ENCODE peak calls at places on chromosomes 13 and 19, in nine cellular contexts. C, G, A, F, B, R, L, H and S are unnamed samples.

GRCh38 chr13:50467156-50467814 is 376.2 kb downstream of the DLEU7 start:
- DNase-seq in C (no peak), G (no peak), A (no peak), F (no peak), B (no peak), R (no peak), L (no peak), H (no peak), S (no peak)

GRCh38 chr13:90545070-90545840 is 802.2 kb upstream of the MIR17HG start:
- DNase-seq in C (no peak), G (no peak), A (no peak), F (peak; percentile 80), B (no peak), R (peak; percentile 16), L (no peak), H (no peak), S (no peak)

GRCh38 chr19:18170714-18171255 is 2.8 kb upstream of the IFI30 start:
- DNase-seq in C (no peak), G (no peak), A (no peak), F (no peak), B (no peak), R (no peak), L (no peak), H (peak; percentile 29), S (no peak)

GRCh38 chr19:11381535-11382369 is 2.4 kb downstream of the EPOR start:
- DNase-seq in C (peak; percentile 92), G (peak; percentile 90), A (peak; percentile 71), F (peak; percentile 91), B (peak; percentile 74), R (peak; percentile 98), L (peak; percentile 98), H (peak; percentile 92), S (no peak)

GRCh38 chr13:77820431-77821149 is 98.0 kb downstream of the EDNRB start:
- DNase-seq in C (no peak), G (no peak), A (no peak), F (peak; percentile 0), B (no peak), R (peak; percentile 18), L (no peak), H (no peak), S (no peak)

GRCh38 chr19:3766520-3766919 is 4.0 kb downstream of the MRPL54 start:
- DNase-seq in C (no peak), G (no peak), A (no peak), F (no peak), B (no peak), R (no peak), L (no peak), H (no peak), S (no peak)

GRCh38 chr13:38804536-38804935 is 117.7 kb downstream of the FREM2 start:
- DNase-seq in C (no peak), G (no peak), A (no peak), F (no peak), B (no peak), R (peak; percentile 34), L (no peak), H (no peak), S (peak; percentile 38)

GRCh38 chr19:49340069-49340864 is 5.1 kb downstream of the CD37 start:
- DNase-seq in C (no peak), G (no peak), A (peak; percentile 37), F (peak; percentile 67), B (no peak), R (no peak), L (peak; percentile 74), H (peak; percentile 98), S (no peak)

GRCh38 chr19:33332248-33332647 is 29.9 kb upstream of the CEBPA start:
- DNase-seq in C (no peak), G (no peak), A (no peak), F (no peak), B (no peak), R (no peak), L (no peak), H (no peak), S (no peak)

GRCh38 chr19:4695224-4695731 is 25.1 kb upstream of the MYDGF start:
- DNase-seq in C (no peak), G (no peak), A (no peak), F (no peak), B (no peak), R (no peak), L (no peak), H (no peak), S (peak; percentile 21)

GRCh38 chr19:39599116-39599515 is 3.2 kb upstream of the LGALS13 start:
- DNase-seq in C (peak; percentile 12), G (no peak), A (no peak), F (peak; percentile 32), B (peak; percentile 37), R (peak; percentile 34), L (no peak), H (peak; percentile 11), S (no peak)

GRCh38 chr13:91659583-91660415 is 261.4 kb downstream of the GPC5 start:
- DNase-seq in C (no peak), G (no peak), A (no peak), F (no peak), B (no peak), R (no peak), L (no peak), H (no peak), S (no peak)

GRCh38 chr13:33110713-33111413 is 94.6 kb downstream of the KL start:
- DNase-seq in C (peak; percentile 45), G (no peak), A (no peak), F (no peak), B (no peak), R (no peak), L (no peak), H (no peak), S (no peak)

GRCh38 chr19:11361037-11361770 is 6.0 kb downstream of the PLPPR2 start:
- DNase-seq in C (no peak), G (no peak), A (no peak), F (peak; percentile 39), B (no peak), R (no peak), L (peak; percentile 97), H (no peak), S (no peak)

GRCh38 chr13:31321457-31321856 is 121.7 kb downstream of the B3GLCT start:
- DNase-seq in C (no peak), G (no peak), A (no peak), F (no peak), B (no peak), R (no peak), L (no peak), H (no peak), S (no peak)

GRCh38 chr19:35911790-35912189 is 3.7 kb upstream of the TYROBP start:
- DNase-seq in C (no peak), G (peak; percentile 38), A (no peak), F (peak; percentile 67), B (no peak), R (peak; percentile 34), L (no peak), H (no peak), S (no peak)

GRCh38 chr13:44899967-44900366 is 89.3 kb downstream of the NUFIP1 start:
- DNase-seq in C (no peak), G (no peak), A (peak; percentile 13), F (peak; percentile 80), B (no peak), R (no peak), L (no peak), H (peak; percentile 15), S (no peak)

GRCh38 chr13:23433171-23434153 is at the start of gene SACS:
- DNase-seq in C (peak; percentile 42), G (no peak), A (peak; percentile 62), F (peak; percentile 77), B (no peak), R (peak; percentile 69), L (peak; percentile 81), H (no peak), S (peak; percentile 63)

GRCh38 chr13:95247857-95248256 is 53.4 kb downstream of the ABCC4 start:
- DNase-seq in C (no peak), G (no peak), A (no peak), F (no peak), B (no peak), R (no peak), L (no peak), H (no peak), S (no peak)

GRCh38 chr13:108031859-108032258 is 183.5 kb downstream of the LIG4 start:
- DNase-seq in C (no peak), G (no peak), A (no peak), F (no peak), B (no peak), R (no peak), L (no peak), H (no peak), S (no peak)

GRCh38 chr19:46346821-46347571 is at the start of gene PPP5C:
- DNase-seq in C (peak; percentile 94), G (peak; percentile 89), A (peak; percentile 80), F (peak; percentile 98), B (peak; percentile 79), R (peak; percentile 93), L (peak; percentile 96), H (peak; percentile 95), S (peak; percentile 76)

GRCh38 chr13:43153436-43154082 is 130.2 kb downstream of the DNAJC15 start:
- DNase-seq in C (peak; percentile 63), G (no peak), A (no peak), F (no peak), B (no peak), R (peak; percentile 97), L (peak; percentile 92), H (no peak), S (no peak)

GRCh38 chr13:28031220-28031903 is 42.9 kb upstream of the URAD start:
- DNase-seq in C (no peak), G (no peak), A (no peak), F (no peak), B (no peak), R (no peak), L (no peak), H (no peak), S (peak; percentile 13)

GRCh38 chr13:50012396-50013169 is 2.7 kb upstream of the KCNRG start:
- DNase-seq in C (peak; percentile 49), G (no peak), A (no peak), F (no peak), B (no peak), R (no peak), L (no peak), H (no peak), S (no peak)